ENCODE peak calls at places on chromosomes 11 and 22, in four cellular contexts. A, F, R and J are unnamed samples.

GRCh38 chr11:93842461-93842860 is 8.0 kb downstream of the VSTM5 start:
- DNase-seq in F (peak), A (no peak), R (no peak), J (peak)

GRCh38 chr11:117517097-117517496 is 189.4 kb downstream of the CEP164 start:
- DNase-seq in R (no peak), F (no peak), A (no peak), J (no peak)

GRCh38 chr11:36744375-36745168 is 146.5 kb upstream of the RAG2 start:
- DNase-seq in F (peak), A (peak), R (peak), J (no peak)

GRCh38 chr11:78418584-78419211 is 1.1 kb upstream of the GAB2 start:
- DNase-seq in A (no peak), F (no peak), R (no peak), J (no peak)

GRCh38 chr11:3123316-3123715 is 41.8 kb downstream of the OSBPL5 start:
- DNase-seq in F (no peak), A (peak), R (peak), J (no peak)

GRCh38 chr11:78168539-78169477 is 19.6 kb downstream of the KCTD21 start:
- DNase-seq in R (peak), A (peak), F (peak), J (peak)

GRCh38 chr22:19714320-19715252 is at the start of gene SEPTIN5:
- DNase-seq in R (peak), A (peak), F (no peak), J (no peak)

GRCh38 chr11:117992620-117993019 is 6.4 kb downstream of the IL10RA start:
- DNase-seq in F (no peak), A (no peak), R (no peak), J (no peak)

GRCh38 chr11:103433976-103434375 is 324.8 kb downstream of the DYNC2H1 start:
- DNase-seq in R (no peak), A (no peak), F (no peak), J (peak)

GRCh38 chr22:36160499-36160942 is at the start of gene APOL3:
- DNase-seq in A (peak), R (peak), F (no peak), J (no peak)

GRCh38 chr22:36816635-36817428 is at the start of gene PVALB:
- DNase-seq in A (peak), F (no peak), R (no peak), J (no peak)

GRCh38 chr22:24424001-24424900 is 3.1 kb upstream of the ADORA2A start:
- DNase-seq in R (peak), F (no peak), A (no peak), J (no peak)

GRCh38 chr22:44485494-44485893 is 12.5 kb downstream of the RTL6 start:
- DNase-seq in F (no peak), R (no peak), A (no peak), J (no peak)

GRCh38 chr22:45966320-45966891 is 10.6 kb downstream of the WNT7B start:
- DNase-seq in R (no peak), A (no peak), F (no peak), J (no peak)

GRCh38 chr22:36756031-36756430 is 19.9 kb downstream of the IFT27 start:
- DNase-seq in F (no peak), R (no peak), A (no peak), J (no peak)

GRCh38 chr11:63609971-63610580 is 4.2 kb downstream of the PLAAT3 start:
- DNase-seq in A (no peak), R (no peak), F (no peak), J (no peak)

GRCh38 chr22:23251445-23252093 is 71.3 kb downstream of the BCR start:
- DNase-seq in R (no peak), A (no peak), F (no peak), J (no peak)

GRCh38 chr11:19734171-19734570 is 21.5 kb downstream of the NAV2 start:
- DNase-seq in R (no peak), A (no peak), F (no peak), J (no peak)

GRCh38 chr11:84740050-84740449 is 887.1 kb downstream of the DLG2 start:
- DNase-seq in A (no peak), F (no peak), R (no peak), J (no peak)

GRCh38 chr11:110979696-110980095 is 265.8 kb upstream of the POU2AF2 start:
- DNase-seq in F (no peak), R (no peak), A (no peak), J (no peak)

GRCh38 chr11:63999349-64000025 is 13.2 kb downstream of the OTUB1 start:
- DNase-seq in F (no peak), A (peak), R (peak), J (no peak)

GRCh38 chr22:24001314-24001713 is 3.9 kb downstream of the GSTT4 start:
- DNase-seq in R (no peak), A (no peak), F (no peak), J (no peak)

GRCh38 chr22:43860831-43861230 is 1.5 kb downstream of the SULT4A1 start:
- DNase-seq in A (peak), F (no peak), R (peak), J (no peak)

DNA sequence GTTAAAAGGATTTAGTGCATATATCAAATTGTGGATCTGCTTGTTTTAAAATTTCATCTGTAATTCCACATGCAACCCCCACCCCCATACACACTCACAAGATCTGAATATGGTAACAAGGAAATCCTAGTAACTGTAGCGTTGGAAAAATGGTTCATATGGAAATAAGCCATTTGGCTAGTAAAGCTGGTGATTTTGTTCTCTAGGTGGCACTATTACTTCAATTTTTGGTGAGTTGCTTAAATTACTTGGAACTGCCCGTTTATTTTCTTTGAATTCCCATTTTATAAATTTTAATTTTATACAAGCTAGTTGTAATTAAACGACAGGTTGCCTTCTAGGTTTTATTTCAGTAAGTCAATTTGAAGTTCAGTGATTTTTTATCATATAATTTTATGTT is 5.3 kb downstream of the BDNF start:
- DNase-seq in F (no peak), A (no peak), R (no peak), J (no peak)
- TF ChIP-seq CTCF in F (peak), A (no peak), R (no peak), J (peak)

DNA sequence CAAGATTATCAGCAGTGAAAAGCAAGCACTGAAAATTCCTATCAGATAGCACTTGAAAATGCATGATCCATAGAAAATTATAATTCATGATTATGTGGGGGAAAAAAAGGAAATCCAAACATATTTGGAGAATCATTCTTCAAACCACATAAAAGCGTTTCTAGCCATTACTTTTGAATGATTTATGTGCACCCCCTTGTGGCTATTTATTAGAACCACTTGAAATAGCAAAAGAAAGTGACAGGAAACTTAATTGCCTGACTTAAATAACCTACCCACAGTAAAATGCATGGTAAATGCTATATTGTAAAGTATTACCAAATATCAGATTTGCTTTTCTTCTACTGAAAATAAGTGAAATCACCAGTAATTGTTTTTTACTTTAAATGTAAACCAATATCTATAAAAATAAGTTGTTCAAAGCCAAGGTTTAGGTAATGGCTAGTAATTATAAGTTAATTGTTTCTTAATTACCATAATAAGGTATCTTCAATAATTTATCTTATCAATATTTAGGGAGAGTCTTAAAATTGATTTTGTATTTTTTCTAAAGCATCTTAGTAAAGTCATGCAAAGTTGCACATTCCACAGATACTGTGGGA is 168.5 kb downstream of the ARHGAP42 start:
- DNase-seq in R (no peak), F (no peak), A (no peak), J (no peak)
- TF ChIP-seq CTCF in R (peak), F (peak), A (peak), J (peak)

GRCh38 chr11:124830749-124831148 is 30.5 kb upstream of the MSANTD2 start:
- DNase-seq in F (no peak), R (no peak), A (no peak), J (no peak)
- TF ChIP-seq CTCF in F (no peak), R (no peak), A (no peak), J (no peak)

GRCh38 chr11:15748107-15748506 is 608.2 kb downstream of the SOX6 start:
- DNase-seq in F (no peak), A (no peak), R (no peak), J (no peak)

GRCh38 chr11:15747671-15748070 is 608.7 kb downstream of the SOX6 start:
- DNase-seq in F (no peak), R (no peak), A (no peak), J (no peak)

GRCh38 chr11:15750535-15751297 is 605.6 kb downstream of the SOX6 start:
- DNase-seq in A (no peak), R (no peak), F (no peak), J (no peak)

GRCh38 chr11:15745266-15745665 is 611.1 kb downstream of the SOX6 start:
- DNase-seq in F (no peak), R (no peak), A (no peak), J (no peak)

DNA sequence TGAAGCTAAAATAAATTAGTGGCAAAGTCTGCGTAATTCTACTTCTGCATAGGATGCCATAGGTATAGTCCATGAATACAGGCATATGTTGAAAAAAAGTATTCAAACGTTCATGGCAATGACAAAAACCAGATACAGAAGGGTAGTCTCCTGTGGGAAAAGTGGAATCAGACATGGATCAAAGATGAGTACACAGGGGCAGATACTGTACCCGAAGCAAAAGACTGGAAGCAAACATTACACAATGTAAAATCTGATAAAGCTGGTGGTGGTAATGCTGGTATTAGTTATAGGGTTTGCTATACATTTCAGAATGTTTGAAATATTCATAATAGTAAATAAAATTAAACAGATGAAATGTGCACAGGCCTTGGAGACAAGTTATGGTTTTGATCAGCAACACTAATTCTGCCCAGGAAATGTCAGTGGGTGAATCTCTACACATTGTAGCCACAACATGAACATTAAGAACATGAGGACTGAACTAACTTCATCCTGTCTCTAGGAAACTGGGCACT is 607.6 kb downstream of the SOX6 start:
- DNase-seq in R (no peak), A (no peak), F (no peak), J (no peak)
- TF ChIP-seq CTCF in R (no peak), A (no peak), F (no peak), J (no peak)

GRCh38 chr11:66641834-66642233 is 3.3 kb downstream of the RBM4 start:
- DNase-seq in R (no peak), F (no peak), A (no peak), J (no peak)

GRCh38 chr11:66637557-66638176 is 836 bp upstream of the RBM4 start:
- DNase-seq in A (no peak), R (no peak), F (no peak), J (no peak)

GRCh38 chr11:66639066-66639813 is 737 bp downstream of the RBM4 start:
- DNase-seq in A (no peak), R (no peak), F (peak), J (no peak)

GRCh38 chr11:66636411-66636810 is 2.1 kb upstream of the RBM4 start:
- DNase-seq in R (no peak), F (no peak), A (no peak), J (no peak)

GRCh38 chr11:66638177-66639065 is at the start of gene RBM4:
- DNase-seq in F (peak), A (peak), R (peak), J (peak)
- TF ChIP-seq CTCF in F (peak), A (peak), R (no peak), J (peak)

GRCh38 chr11:46017341-46017740 is 94.9 kb downstream of the LARGE2 start:
- DNase-seq in A (no peak), R (no peak), F (no peak), J (no peak)
- TF ChIP-seq CTCF in A (no peak), R (no peak), F (no peak), J (no peak)

GRCh38 chr11:69166186-69167115 is 10.7 kb downstream of the SMIM38 start:
- DNase-seq in A (no peak), R (peak), F (peak), J (peak)
- TF ChIP-seq CTCF in A (no peak), R (no peak), F (peak), J (no peak)